ENCODE peak calls at places on chromosomes 16 and 17, in five cellular contexts. L, G, S, D and A are unnamed samples.

GRCh38 chr17:47686276-47686635 is 7.7 kb upstream of the TBKBP1 start:
- DNase-seq in L (no peak), G (no peak), S (peak; percentile 51), D (no peak), A (no peak)

GRCh38 chr17:58539703-58540102 is 25.3 kb upstream of the MTMR4 start:
- DNase-seq in L (no peak), G (no peak), S (no peak), D (no peak), A (no peak)

GRCh38 chr16:60641067-60641466 is 1395.2 kb downstream of the CDH8 start:
- DNase-seq in L (no peak), G (no peak), S (no peak), D (no peak), A (no peak)

GRCh38 chr16:88957887-88958577 is 19.0 kb downstream of the CBFA2T3 start:
- DNase-seq in L (no peak), G (no peak), S (no peak), D (no peak), A (no peak)

GRCh38 chr16:3748307-3748706 is 31.0 kb upstream of the TRAP1 start:
- DNase-seq in L (no peak), G (no peak), S (no peak), D (no peak), A (no peak)

GRCh38 chr16:62041401-62041800 is 5.2 kb upstream of the CDH8 start:
- DNase-seq in L (no peak), G (no peak), S (no peak), D (peak; percentile 8), A (no peak)

GRCh38 chr16:21646721-21647561 is 5.5 kb downstream of the IGSF6 start:
- DNase-seq in L (no peak), G (no peak), S (no peak), D (peak; percentile 91), A (no peak)

GRCh38 chr16:89304181-89304851 is 86.8 kb downstream of the ZNF778 start:
- DNase-seq in L (no peak), G (no peak), S (no peak), D (no peak), A (no peak)

GRCh38 chr17:74485841-74486240 is 19.4 kb downstream of the CD300A start:
- DNase-seq in L (no peak), G (no peak), S (no peak), D (no peak), A (no peak)

GRCh38 chr16:49456763-49457162 is 83.2 kb downstream of the C16orf78 start:
- DNase-seq in L (no peak), G (no peak), S (no peak), D (no peak), A (no peak)

GRCh38 chr17:73096866-73097265 is 4.4 kb upstream of the SLC39A11 start:
- DNase-seq in L (no peak), G (peak; percentile 47), S (peak; percentile 2), D (no peak), A (no peak)

GRCh38 chr17:21545051-21545450 is 147.3 kb upstream of the KCNJ18 start:
- DNase-seq in L (no peak), G (no peak), S (no peak), D (no peak), A (no peak)

GRCh38 chr16:2489581-2489980 is 14.7 kb downstream of the TBC1D24 start:
- DNase-seq in L (no peak), G (no peak), S (no peak), D (no peak), A (no peak)

GRCh38 chr16:2485811-2486507 is 11.0 kb downstream of the TBC1D24 start:
- DNase-seq in L (no peak), G (no peak), S (no peak), D (no peak), A (no peak)

GRCh38 chr16:2486645-2487516 is 12.0 kb downstream of the TBC1D24 start:
- DNase-seq in L (no peak), G (no peak), S (no peak), D (peak; percentile 50), A (peak; percentile 45)

GRCh38 chr16:2487517-2487842 is 12.6 kb downstream of the TBC1D24 start:
- DNase-seq in L (no peak), G (no peak), S (no peak), D (no peak), A (no peak)

DNA sequence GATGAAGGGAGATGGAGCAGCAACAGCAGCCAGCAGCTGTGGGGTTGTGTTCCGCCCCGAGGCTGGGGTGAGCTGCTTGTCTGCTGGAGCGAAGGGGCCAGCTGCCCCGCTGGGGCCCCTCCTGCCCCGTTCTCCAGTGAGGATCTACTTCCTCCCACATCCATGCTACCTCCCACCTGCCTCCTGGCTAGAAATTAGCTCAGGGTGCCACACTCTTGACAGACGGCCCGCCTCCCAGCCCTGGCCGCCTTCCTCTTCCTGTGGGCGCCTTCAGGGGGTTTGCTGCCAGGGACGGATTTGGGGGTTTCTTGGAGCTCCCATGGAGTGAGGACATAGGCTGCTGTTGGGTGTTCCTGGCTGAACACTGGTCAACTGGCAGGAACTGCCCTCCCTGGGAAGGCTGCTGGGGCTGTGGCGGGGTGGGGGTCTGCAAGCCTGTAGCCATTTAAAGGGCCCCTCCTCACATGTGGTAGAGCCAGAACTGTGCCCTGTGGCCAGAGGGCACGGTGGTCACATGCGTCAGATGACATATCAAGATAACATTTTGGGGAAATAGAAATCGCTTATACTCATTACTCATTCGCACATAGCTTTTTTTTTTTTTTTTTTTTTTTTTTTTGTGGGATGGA is 13.1 kb downstream of the TBC1D24 start:
- DNase-seq in L (no peak), G (no peak), S (no peak), D (no peak), A (no peak)
- H3K4me3 ChIP-seq in L (no peak overlapping the region), G (no peak overlapping the region), S (no peak overlapping the region), D (no peak overlapping the region), A (no peak overlapping the region)

DNA sequence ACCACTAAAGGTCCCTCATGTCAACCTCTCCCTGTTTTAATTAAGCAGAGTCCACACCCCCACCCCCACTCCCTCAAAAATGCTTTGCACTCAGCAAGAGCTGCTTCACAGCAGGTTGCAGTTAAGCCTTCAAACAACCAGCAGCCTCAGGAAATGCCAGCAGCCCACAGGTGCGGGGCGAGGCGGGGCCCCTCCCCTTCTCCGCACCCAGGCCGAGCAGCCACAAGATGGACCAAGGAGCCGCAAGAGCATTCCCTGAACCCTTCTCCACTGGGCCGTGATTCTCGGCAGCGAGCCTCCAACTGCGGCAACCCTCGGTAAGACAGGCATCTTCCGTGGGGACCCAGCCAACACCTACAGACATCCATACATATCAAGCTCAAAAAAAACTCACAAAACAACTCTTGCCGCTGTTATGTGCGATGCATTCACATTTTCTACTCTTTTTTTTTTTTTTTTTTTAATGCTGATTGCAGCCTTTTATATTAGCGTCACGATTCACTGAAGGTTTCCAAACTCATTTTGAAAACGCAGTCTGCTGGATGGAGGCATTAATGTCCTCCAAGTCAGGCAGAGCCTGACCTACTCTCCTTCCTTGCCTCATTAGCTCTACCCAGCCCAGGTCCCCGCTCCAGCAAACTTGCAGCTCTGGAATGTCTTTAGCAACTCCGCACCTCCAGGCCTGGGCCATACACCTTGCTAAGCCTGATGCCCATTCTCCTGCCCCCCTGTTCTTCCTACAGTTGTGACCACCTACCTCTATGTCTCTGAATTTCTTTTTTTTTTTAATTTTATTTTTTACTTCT is 66.0 kb downstream of the AXIN2 start:
- DNase-seq in L (no peak), G (no peak), S (no peak), D (no peak), A (no peak)
- TF ChIP-seq CTCF in L (no peak), G (no peak), S (no peak), D (no peak), A (no peak)

DNA sequence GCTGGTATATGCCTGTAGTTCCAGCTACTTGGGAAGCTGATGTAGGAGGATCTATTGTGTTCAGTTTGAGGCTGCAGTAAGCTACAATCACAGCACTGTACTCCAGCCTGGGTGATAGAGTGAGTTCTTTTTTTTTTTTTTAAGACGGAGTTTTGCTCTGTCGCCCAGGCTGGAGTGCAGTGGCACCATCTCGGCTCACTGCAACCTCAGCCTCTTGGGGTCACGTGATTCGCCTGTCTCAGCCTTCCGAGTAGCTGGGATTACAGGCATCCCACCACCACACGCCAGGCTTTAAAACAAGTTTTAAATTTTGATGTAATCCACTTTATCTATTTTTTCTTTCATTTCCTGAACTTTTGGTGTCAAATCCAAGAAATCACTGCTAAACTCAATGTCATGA is 80.3 kb upstream of the STAC2 start:
- DNase-seq in L (no peak), G (no peak), S (no peak), D (peak; percentile 11), A (no peak)
- H3K4me3 ChIP-seq in L (no peak overlapping the region), G (peak overlapping the region; percentile 31), S (no peak overlapping the region), D (peak overlapping the region; percentile 53), A (no peak overlapping the region)

DNA sequence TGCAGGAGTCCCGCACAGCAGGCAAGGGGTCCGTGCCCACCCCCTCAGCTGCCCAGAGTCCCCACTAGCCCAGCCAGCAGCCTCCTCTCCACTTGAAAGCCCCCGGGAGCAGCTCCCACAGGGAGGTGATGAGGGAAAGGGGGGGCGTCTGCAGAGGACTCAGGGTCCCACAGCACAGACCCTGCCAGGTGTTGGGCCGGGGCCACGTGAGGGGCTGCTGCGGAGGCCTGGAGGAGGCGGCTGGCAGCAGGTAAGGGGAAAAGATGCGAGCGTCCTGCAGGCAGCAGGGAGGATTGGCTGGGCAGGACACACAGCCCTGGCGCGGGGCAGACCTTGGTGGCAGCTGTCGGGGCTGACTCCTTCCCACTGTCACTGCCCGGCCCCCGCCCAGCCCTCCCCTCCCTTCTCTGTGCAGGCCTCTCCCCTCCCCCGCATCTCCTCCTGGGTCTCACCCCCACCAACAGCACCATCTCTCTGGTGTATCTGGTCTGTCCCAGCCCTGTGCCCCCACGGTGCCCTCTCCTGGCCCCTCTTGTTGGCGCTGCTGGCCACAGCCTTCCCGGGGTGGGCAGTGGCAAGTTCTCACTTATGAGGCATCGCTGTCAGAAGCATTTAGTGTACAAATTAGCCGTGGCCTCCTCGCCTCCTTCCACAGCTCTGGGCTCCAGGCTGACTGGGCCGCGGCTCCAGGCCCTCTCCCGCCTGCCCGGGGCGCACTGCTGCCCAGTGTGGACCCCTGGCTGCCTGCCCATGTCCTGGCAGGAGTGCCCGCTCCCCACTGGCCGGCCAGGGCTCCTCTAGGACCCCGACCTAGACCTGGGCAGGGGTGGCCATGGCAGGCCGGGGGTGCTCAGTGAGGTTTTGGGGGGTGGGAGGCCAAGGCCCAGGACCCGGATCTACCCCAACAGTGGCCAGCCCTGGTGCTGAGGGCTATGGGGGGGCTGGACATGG is 4.4 kb upstream of the PRR35 start:
- DNase-seq in L (no peak), G (no peak), S (no peak), D (no peak), A (no peak)
- TF ChIP-seq CTCF in L (no peak), G (no peak), S (no peak), D (no peak), A (no peak)

DNA sequence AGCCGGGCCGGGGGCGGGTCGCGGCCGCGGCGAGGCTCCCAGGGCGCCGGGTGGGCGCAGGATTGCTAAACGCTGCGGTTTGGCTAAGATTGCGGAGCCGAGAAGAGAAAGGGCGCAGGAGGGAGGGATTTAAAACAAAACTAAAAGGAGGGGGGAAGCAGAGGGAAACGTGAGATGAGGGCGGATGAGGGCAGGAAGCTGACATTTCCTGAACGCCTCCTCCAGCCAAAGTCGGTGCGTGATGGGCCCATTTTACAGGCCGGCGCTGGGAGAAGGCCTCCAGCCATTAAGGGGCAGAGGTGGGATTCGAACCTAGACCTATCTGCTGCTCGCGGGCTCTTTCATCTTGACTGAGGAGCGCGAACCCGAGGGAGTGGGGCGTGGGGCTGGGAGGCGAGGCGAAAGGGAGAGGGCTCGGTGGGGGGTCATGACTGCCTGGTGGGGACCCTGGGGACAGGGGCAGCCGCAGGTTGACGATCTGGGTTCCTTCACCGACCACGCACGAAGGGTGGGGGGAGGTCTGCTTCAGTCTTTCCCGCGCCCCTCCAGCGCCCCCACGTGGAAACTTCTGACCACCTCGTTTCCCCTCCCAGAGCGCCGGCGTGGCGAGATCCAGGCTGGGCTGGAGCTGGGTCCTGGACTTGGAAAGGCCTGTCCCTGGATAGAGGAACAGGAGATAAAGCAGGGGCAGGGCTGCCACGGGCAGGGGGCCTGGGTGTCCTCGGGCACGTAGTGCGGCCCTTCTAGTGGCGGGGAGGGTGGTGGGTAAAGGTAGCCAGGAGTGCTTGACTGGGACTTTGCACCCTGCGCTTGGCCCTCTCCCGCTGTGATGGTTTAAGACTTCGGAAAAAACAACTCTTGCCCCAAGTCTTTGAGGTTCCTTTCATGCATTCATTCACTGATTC is 3.8 kb upstream of the TAC4 start:
- DNase-seq in L (peak; percentile 70), G (no peak), S (peak; percentile 41), D (peak; percentile 54), A (peak; percentile 69)
- H3K4me3 ChIP-seq in L (peak overlapping the region; percentile 34), G (peak overlapping the region; percentile 90), S (peak overlapping the region; percentile 70), D (peak overlapping the region; percentile 49), A (peak overlapping the region; percentile 51)